ENCODE peak calls at places on chromosomes 2 and 18, in four cellular contexts. O, Y, F and Q are unnamed samples.

GRCh38 chr2:26883971-26884370 is 36.0 kb downstream of the DPYSL5 start:
- DNase-seq in F (no peak), O (no peak), Y (no peak), Q (no peak)

GRCh38 chr2:37349376-37349775 is 4.9 kb downstream of the QPCT start:
- DNase-seq in F (no peak), O (no peak), Y (peak), Q (no peak)

GRCh38 chr2:128269358-128270305 is 49.0 kb downstream of the HS6ST1 start:
- DNase-seq in O (no peak), Y (no peak), F (no peak), Q (no peak)

GRCh38 chr2:119771331-119771730 is 11.6 kb downstream of the PTPN4 start:
- DNase-seq in Y (no peak), F (no peak), O (no peak), Q (no peak)

GRCh38 chr2:43326116-43326825 is 99.9 kb upstream of the ZFP36L2 start:
- DNase-seq in F (no peak), Y (peak), O (no peak), Q (no peak)

GRCh38 chr18:59957957-59958356 is 58.2 kb downstream of the PMAIP1 start:
- DNase-seq in F (no peak), O (peak), Y (peak), Q (peak)

GRCh38 chr2:10224734-10225133 is 78.0 kb upstream of the HPCAL1 start:
- DNase-seq in Y (no peak), F (no peak), O (no peak), Q (no peak)

GRCh38 chr2:12950957-12951656 is 234.4 kb downstream of the TRIB2 start:
- DNase-seq in O (no peak), Y (no peak), F (no peak), Q (no peak)

GRCh38 chr18:58178476-58178875 is 134.4 kb downstream of the NEDD4L start:
- DNase-seq in Y (peak), F (no peak), O (no peak), Q (no peak)

GRCh38 chr2:232892221-232892620 is 22.2 kb downstream of the SNORC start:
- DNase-seq in O (no peak), F (no peak), Y (no peak), Q (no peak)

GRCh38 chr18:23229472-23229871 is 94.2 kb downstream of the CABLES1 start:
- DNase-seq in F (no peak), Y (no peak), O (no peak), Q (no peak)
- H3K27ac ChIP-seq in F (peak), Y (no peak), O (no peak), Q (no peak)

GRCh38 chr2:111191877-111192276 is 71.2 kb downstream of the BCL2L11 start:
- DNase-seq in O (no peak), Y (peak), F (no peak), Q (no peak)
- TF ChIP-seq CHD4 in O (no peak), Y (no peak), F (no peak), Q (no peak)

GRCh38 chr2:174438146-174438886 is 42.8 kb downstream of the SCRN3 start:
- DNase-seq in O (no peak), Y (no peak), F (no peak), Q (no peak)
- H3K27ac ChIP-seq in O (no peak), Y (no peak), F (no peak), Q (no peak)

GRCh38 chr2:735670-736218 is 58.5 kb upstream of the TMEM18 start:
- DNase-seq in Y (no peak), F (no peak), O (no peak), Q (no peak)
- TF ChIP-seq CHD4 in Y (no peak), F (no peak), O (no peak), Q (no peak)

GRCh38 chr18:63312731-63313408 is 6.7 kb downstream of the BCL2 start:
- DNase-seq in Y (no peak), O (no peak), F (no peak), Q (no peak)

GRCh38 chr18:63313409-63313917 is 6.1 kb downstream of the BCL2 start:
- DNase-seq in Y (no peak), F (no peak), O (no peak), Q (no peak)

GRCh38 chr18:63314991-63315662 is 4.4 kb downstream of the BCL2 start:
- DNase-seq in Y (no peak), O (no peak), F (no peak), Q (no peak)

GRCh38 chr18:63315879-63316278 is 3.7 kb downstream of the BCL2 start:
- DNase-seq in F (no peak), O (no peak), Y (no peak), Q (no peak)

DNA sequence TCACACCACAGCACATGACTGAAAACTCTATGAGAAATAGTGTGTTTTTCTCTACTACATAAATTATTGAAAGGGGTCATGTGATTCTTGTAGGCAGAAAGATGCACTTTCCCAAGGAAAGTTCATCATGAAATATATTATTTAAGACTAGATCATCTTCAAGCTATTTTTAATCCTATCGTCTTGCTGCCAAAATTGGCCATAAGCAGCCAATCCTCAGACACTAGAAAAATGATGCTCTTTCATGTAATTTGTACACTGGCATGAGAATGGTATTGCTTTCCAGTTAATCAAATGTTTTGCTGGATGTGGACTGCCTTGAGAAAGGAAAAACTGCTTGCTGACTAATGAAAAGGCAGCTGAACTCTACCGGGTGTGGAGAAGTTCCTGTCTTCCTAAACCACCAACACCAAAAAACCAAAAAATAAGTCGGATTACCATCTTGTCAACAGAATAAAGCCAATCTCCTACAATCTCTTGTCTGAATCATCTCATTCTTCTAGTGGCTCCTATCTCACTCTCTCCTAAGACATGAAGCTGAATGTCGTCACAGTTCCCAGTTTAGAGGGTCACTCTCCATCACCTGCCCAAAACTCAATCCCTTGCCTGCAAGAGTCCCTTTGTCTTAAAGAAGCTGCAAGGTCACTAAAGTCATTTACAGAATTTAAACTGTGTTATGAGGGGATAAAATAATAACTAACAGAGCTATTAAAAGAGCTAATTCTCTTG is 5.3 kb downstream of the BCL2 start:
- DNase-seq in Y (no peak), F (no peak), O (no peak), Q (no peak)
- H3K27ac ChIP-seq in Y (no peak), F (peak), O (no peak), Q (no peak)